ENCODE peak calls at places on chromosomes 3 and 15, in five cellular contexts. One of them, this sample, is unnamed.

GRCh38 chr3:112013058-112013783 is 14.5 kb downstream of the TAGLN3 start:
- DNase-seq in K562: peak
- DNase-seq in heart right ventricle: peak
- DNase-seq in kidney epithelial cell: no peak
- DNase-seq in fibroblast of lung: peak
- DNase-seq in this sample: peak

GRCh38 chr3:153599685-153600084 is 437.7 kb downstream of the RAP2B start:
- DNase-seq in kidney epithelial cell: peak
- DNase-seq in K562: no peak
- DNase-seq in fibroblast of lung: peak
- DNase-seq in heart right ventricle: no peak
- DNase-seq in this sample: peak

GRCh38 chr3:7368597-7368996 is 507.7 kb downstream of the GRM7 start:
- DNase-seq in heart right ventricle: no peak
- DNase-seq in kidney epithelial cell: no peak
- DNase-seq in fibroblast of lung: no peak
- DNase-seq in K562: no peak
- DNase-seq in this sample: no peak

GRCh38 chr15:36218322-36218721 is 361.1 kb upstream of the CDIN1 start:
- DNase-seq in K562: no peak
- DNase-seq in heart right ventricle: no peak
- DNase-seq in fibroblast of lung: no peak
- DNase-seq in kidney epithelial cell: no peak
- DNase-seq in this sample: no peak

GRCh38 chr3:45659661-45660566 is 29.3 kb upstream of the SACM1L start:
- DNase-seq in heart right ventricle: peak
- DNase-seq in kidney epithelial cell: no peak
- DNase-seq in fibroblast of lung: peak
- DNase-seq in K562: peak
- DNase-seq in this sample: no peak

GRCh38 chr15:70670680-70671079 is 92.7 kb downstream of the UACA start:
- DNase-seq in fibroblast of lung: peak
- DNase-seq in K562: no peak
- DNase-seq in kidney epithelial cell: no peak
- DNase-seq in heart right ventricle: no peak
- DNase-seq in this sample: no peak

GRCh38 chr3:70919661-70920060 is 607.2 kb upstream of the MDFIC2 start:
- DNase-seq in kidney epithelial cell: no peak
- DNase-seq in fibroblast of lung: no peak
- DNase-seq in heart right ventricle: no peak
- DNase-seq in K562: no peak
- DNase-seq in this sample: no peak

GRCh38 chr3:100972867-100973266 is 20.4 kb downstream of the ABI3BP start:
- DNase-seq in fibroblast of lung: no peak
- DNase-seq in kidney epithelial cell: no peak
- DNase-seq in heart right ventricle: no peak
- DNase-seq in K562: no peak
- DNase-seq in this sample: no peak

GRCh38 chr3:150235799-150236198 is 172.3 kb upstream of the TSC22D2 start:
- DNase-seq in fibroblast of lung: peak
- DNase-seq in kidney epithelial cell: no peak
- DNase-seq in heart right ventricle: no peak
- DNase-seq in K562: no peak
- DNase-seq in this sample: no peak

GRCh38 chr15:74307827-74308642 is 59.4 kb downstream of the CYP11A1 start:
- DNase-seq in heart right ventricle: peak
- DNase-seq in fibroblast of lung: peak
- DNase-seq in kidney epithelial cell: no peak
- DNase-seq in K562: peak
- DNase-seq in this sample: peak

GRCh38 chr15:35673093-35673573 is 127.2 kb upstream of the DPH6 start:
- DNase-seq in kidney epithelial cell: no peak
- DNase-seq in fibroblast of lung: no peak
- DNase-seq in K562: peak
- DNase-seq in heart right ventricle: no peak
- DNase-seq in this sample: no peak

GRCh38 chr15:65426216-65426853 is 3.6 kb upstream of the IGDCC4 start:
- DNase-seq in K562: no peak
- DNase-seq in kidney epithelial cell: no peak
- DNase-seq in heart right ventricle: no peak
- DNase-seq in fibroblast of lung: no peak
- DNase-seq in this sample: no peak

GRCh38 chr3:134357914-134358811 is 16.1 kb downstream of the AMOTL2 start:
- DNase-seq in K562: peak
- DNase-seq in heart right ventricle: no peak
- DNase-seq in kidney epithelial cell: peak
- DNase-seq in fibroblast of lung: peak
- DNase-seq in this sample: peak

GRCh38 chr3:104245241-104245640 is 1121.5 kb upstream of the ALCAM start:
- DNase-seq in fibroblast of lung: no peak
- DNase-seq in kidney epithelial cell: no peak
- DNase-seq in heart right ventricle: no peak
- DNase-seq in K562: no peak
- DNase-seq in this sample: no peak

GRCh38 chr3:171971919-171972526 is 67.4 kb upstream of the FNDC3B start:
- DNase-seq in heart right ventricle: no peak
- DNase-seq in K562: no peak
- DNase-seq in kidney epithelial cell: no peak
- DNase-seq in fibroblast of lung: peak
- DNase-seq in this sample: no peak

GRCh38 chr3:129756871-129757270 is 136.6 kb downstream of the TMCC1 start:
- DNase-seq in fibroblast of lung: peak
- DNase-seq in kidney epithelial cell: no peak
- DNase-seq in K562: no peak
- DNase-seq in heart right ventricle: no peak
- DNase-seq in this sample: peak

GRCh38 chr15:96544162-96544756 is 213.8 kb downstream of the NR2F2 start:
- DNase-seq in heart right ventricle: no peak
- DNase-seq in fibroblast of lung: no peak
- DNase-seq in K562: no peak
- DNase-seq in kidney epithelial cell: no peak
- DNase-seq in this sample: no peak

GRCh38 chr15:46266691-46267090 is 631.9 kb downstream of the SQOR start:
- DNase-seq in heart right ventricle: no peak
- DNase-seq in K562: no peak
- DNase-seq in fibroblast of lung: no peak
- DNase-seq in kidney epithelial cell: no peak
- DNase-seq in this sample: no peak

GRCh38 chr15:25900426-25900825 is 37.3 kb upstream of the ATP10A start:
- DNase-seq in heart right ventricle: no peak
- DNase-seq in fibroblast of lung: peak
- DNase-seq in kidney epithelial cell: no peak
- DNase-seq in K562: no peak
- DNase-seq in this sample: no peak

GRCh38 chr3:18030371-18030870 is 288.0 kb upstream of the TBC1D5 start:
- DNase-seq in kidney epithelial cell: no peak
- DNase-seq in fibroblast of lung: no peak
- DNase-seq in K562: no peak
- DNase-seq in heart right ventricle: no peak
- DNase-seq in this sample: no peak

GRCh38 chr3:14224895-14225294 is 46.3 kb downstream of the LSM3 start:
- DNase-seq in kidney epithelial cell: no peak
- DNase-seq in K562: no peak
- DNase-seq in heart right ventricle: no peak
- DNase-seq in fibroblast of lung: no peak
- DNase-seq in this sample: no peak

GRCh38 chr3:14222457-14222856 is 43.8 kb downstream of the LSM3 start:
- DNase-seq in heart right ventricle: no peak
- DNase-seq in K562: no peak
- DNase-seq in fibroblast of lung: peak
- DNase-seq in kidney epithelial cell: no peak
- DNase-seq in this sample: no peak

GRCh38 chr3:14221902-14222301 is 43.3 kb downstream of the LSM3 start:
- DNase-seq in kidney epithelial cell: no peak
- DNase-seq in K562: no peak
- DNase-seq in fibroblast of lung: no peak
- DNase-seq in heart right ventricle: no peak
- DNase-seq in this sample: no peak

GRCh38 chr3:14223595-14223994 is 45.0 kb downstream of the LSM3 start:
- DNase-seq in K562: no peak
- DNase-seq in heart right ventricle: no peak
- DNase-seq in fibroblast of lung: no peak
- DNase-seq in kidney epithelial cell: no peak
- DNase-seq in this sample: no peak

DNA sequence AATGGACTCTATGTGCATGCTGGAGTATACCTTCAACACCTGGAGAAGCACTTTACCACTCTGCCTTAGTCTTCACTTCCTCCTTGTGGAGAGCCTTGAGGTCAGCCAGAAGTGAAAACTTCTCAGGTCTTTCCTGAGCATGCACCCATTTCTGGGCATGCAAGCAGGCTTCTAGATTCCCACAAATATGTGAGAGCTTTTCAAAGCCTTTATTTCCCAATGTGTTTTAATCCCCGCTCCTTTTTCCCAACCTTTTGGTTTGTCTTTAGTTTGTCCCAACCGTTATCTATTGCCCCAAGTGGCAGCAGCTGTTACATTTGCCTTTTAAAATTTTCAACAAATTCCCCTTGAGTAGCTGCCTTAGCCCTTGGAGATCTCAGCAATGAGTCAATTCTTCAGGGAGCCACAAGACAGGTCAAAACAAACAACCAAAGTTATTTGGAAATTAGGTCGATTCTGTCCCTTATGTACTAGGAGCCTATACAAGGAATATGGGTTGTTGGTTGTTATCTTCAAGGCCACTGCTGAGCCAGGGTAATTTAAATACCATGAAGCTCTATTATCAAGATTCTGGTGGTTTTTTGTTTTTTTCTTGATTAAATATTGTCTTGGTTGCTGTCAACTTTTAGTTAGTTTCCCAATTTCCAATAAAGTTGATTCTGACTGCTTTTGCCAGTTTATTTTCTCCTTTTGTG is 44.4 kb downstream of the LSM3 start:
- DNase-seq in heart right ventricle: no peak
- DNase-seq in kidney epithelial cell: no peak
- DNase-seq in fibroblast of lung: peak
- DNase-seq in K562: no peak
- DNase-seq in this sample: no peak
- TF ChIP-seq CTCF in heart right ventricle: no peak
- TF ChIP-seq CTCF in kidney epithelial cell: no peak
- TF ChIP-seq CTCF in fibroblast of lung: no peak
- TF ChIP-seq CTCF in K562: no peak
- TF ChIP-seq CTCF in this sample: no peak

GRCh38 chr3:76365284-76365683 is 579.9 kb upstream of the ZNF717 start:
- DNase-seq in kidney epithelial cell: no peak
- DNase-seq in K562: no peak
- DNase-seq in fibroblast of lung: no peak
- DNase-seq in heart right ventricle: no peak
- DNase-seq in this sample: no peak

GRCh38 chr3:76367281-76367680 is 581.9 kb upstream of the ZNF717 start:
- DNase-seq in fibroblast of lung: peak
- DNase-seq in kidney epithelial cell: no peak
- DNase-seq in heart right ventricle: no peak
- DNase-seq in K562: no peak
- DNase-seq in this sample: no peak

GRCh38 chr3:76370749-76371148 is 585.4 kb upstream of the ZNF717 start:
- DNase-seq in fibroblast of lung: peak
- DNase-seq in K562: no peak
- DNase-seq in kidney epithelial cell: no peak
- DNase-seq in heart right ventricle: no peak
- DNase-seq in this sample: no peak

GRCh38 chr3:76372497-76372896 is 587.1 kb upstream of the ZNF717 start:
- DNase-seq in kidney epithelial cell: no peak
- DNase-seq in heart right ventricle: no peak
- DNase-seq in K562: no peak
- DNase-seq in fibroblast of lung: no peak
- DNase-seq in this sample: no peak

GRCh38 chr3:76369170-76369569 is 583.8 kb upstream of the ZNF717 start:
- DNase-seq in heart right ventricle: no peak
- DNase-seq in fibroblast of lung: peak
- DNase-seq in kidney epithelial cell: no peak
- DNase-seq in K562: no peak
- DNase-seq in this sample: no peak
- TF ChIP-seq CTCF in heart right ventricle: peak
- TF ChIP-seq CTCF in fibroblast of lung: peak
- TF ChIP-seq CTCF in kidney epithelial cell: peak
- TF ChIP-seq CTCF in K562: no peak
- TF ChIP-seq CTCF in this sample: no peak

GRCh38 chr3:117246771-117247555 is 537.4 kb downstream of the TUSC7 start:
- DNase-seq in heart right ventricle: no peak
- DNase-seq in fibroblast of lung: no peak
- DNase-seq in kidney epithelial cell: no peak
- DNase-seq in K562: no peak
- DNase-seq in this sample: no peak
- TF ChIP-seq CTCF in heart right ventricle: no peak
- TF ChIP-seq CTCF in fibroblast of lung: no peak
- TF ChIP-seq CTCF in kidney epithelial cell: no peak
- TF ChIP-seq CTCF in K562: no peak
- TF ChIP-seq CTCF in this sample: no peak

GRCh38 chr3:15601399-15602145 is at the start of the genes BTD and HACL1:
- DNase-seq in K562: peak
- DNase-seq in heart right ventricle: peak
- DNase-seq in fibroblast of lung: peak
- DNase-seq in kidney epithelial cell: peak
- DNase-seq in this sample: peak
- TF ChIP-seq CTCF in K562: peak
- TF ChIP-seq CTCF in heart right ventricle: no peak
- TF ChIP-seq CTCF in fibroblast of lung: peak
- TF ChIP-seq CTCF in kidney epithelial cell: peak
- TF ChIP-seq CTCF in this sample: peak

GRCh38 chr15:62021991-62022600 is 38.2 kb downstream of the VPS13C start:
- DNase-seq in heart right ventricle: no peak
- DNase-seq in fibroblast of lung: no peak
- DNase-seq in K562: peak
- DNase-seq in kidney epithelial cell: no peak
- DNase-seq in this sample: no peak
- TF ChIP-seq CTCF in heart right ventricle: no peak
- TF ChIP-seq CTCF in fibroblast of lung: peak
- TF ChIP-seq CTCF in K562: no peak
- TF ChIP-seq CTCF in kidney epithelial cell: peak
- TF ChIP-seq CTCF in this sample: no peak

GRCh38 chr15:33735143-33735542 is 233.2 kb upstream of the CHRM5 start:
- DNase-seq in fibroblast of lung: no peak
- DNase-seq in heart right ventricle: no peak
- DNase-seq in kidney epithelial cell: no peak
- DNase-seq in K562: no peak
- DNase-seq in this sample: no peak

GRCh38 chr15:33742286-33742685 is 226.0 kb upstream of the CHRM5 start:
- DNase-seq in fibroblast of lung: no peak
- DNase-seq in heart right ventricle: no peak
- DNase-seq in kidney epithelial cell: no peak
- DNase-seq in K562: no peak
- DNase-seq in this sample: no peak

GRCh38 chr15:33738941-33739664 is 229.2 kb upstream of the CHRM5 start:
- DNase-seq in heart right ventricle: no peak
- DNase-seq in fibroblast of lung: no peak
- DNase-seq in K562: no peak
- DNase-seq in kidney epithelial cell: no peak
- DNase-seq in this sample: no peak

GRCh38 chr15:33735637-33736247 is 232.6 kb upstream of the CHRM5 start:
- DNase-seq in fibroblast of lung: peak
- DNase-seq in kidney epithelial cell: no peak
- DNase-seq in K562: peak
- DNase-seq in heart right ventricle: no peak
- DNase-seq in this sample: no peak

GRCh38 chr15:33737687-33738606 is 230.3 kb upstream of the CHRM5 start:
- DNase-seq in kidney epithelial cell: no peak
- DNase-seq in K562: peak
- DNase-seq in heart right ventricle: no peak
- DNase-seq in fibroblast of lung: peak
- DNase-seq in this sample: no peak
- TF ChIP-seq CTCF in kidney epithelial cell: peak
- TF ChIP-seq CTCF in K562: peak
- TF ChIP-seq CTCF in heart right ventricle: peak
- TF ChIP-seq CTCF in fibroblast of lung: peak
- TF ChIP-seq CTCF in this sample: peak